ENCODE peak calls at places on chromosomes 12 and 14, in seven cellular contexts. H is HCT116, K is endothelial cell of umbilical vein, F is K562, W is GM12878, N is HepG2, B is H1. S is an unnamed sample.

GRCh38 chr14:21494902-21495762 is 16.0 kb downstream of the METTL3 start:
- DNase-seq in H (no peak), K (no peak), F (no peak), W (no peak), N (no peak), B (no peak), S (no peak)

GRCh38 chr14:99524091-99524661 is 43.0 kb downstream of the CCNK start:
- DNase-seq in H (no peak), K (peak; percentile 16), F (no peak), W (no peak), N (no peak), B (no peak), S (no peak)

GRCh38 chr12:116693259-116694227 is 44.3 kb downstream of the SPRING1 start:
- DNase-seq in H (no peak), K (no peak), F (peak; percentile 25), W (no peak), N (peak; percentile 36), B (no peak), S (no peak)

GRCh38 chr12:86600664-86601231 is 344.6 kb upstream of the MGAT4C start:
- DNase-seq in H (no peak), K (no peak), F (no peak), W (no peak), N (no peak), B (no peak), S (no peak)

GRCh38 chr12:42985506-42985905 is 396.0 kb upstream of the PRICKLE1 start:
- DNase-seq in H (no peak), K (no peak), F (no peak), W (no peak), N (no peak), B (peak; percentile 46), S (no peak)

GRCh38 chr12:104823985-104824441 is 134.1 kb downstream of the SLC41A2 start:
- DNase-seq in H (peak; percentile 22), K (no peak), F (no peak), W (no peak), N (no peak), B (no peak), S (no peak)

GRCh38 chr12:90253674-90254181 is 545.1 kb upstream of the ATP2B1 start:
- DNase-seq in H (peak; percentile 92), K (peak; percentile 90), F (no peak), W (peak; percentile 59), N (no peak), B (no peak), S (no peak)

GRCh38 chr12:47419500-47419899 is 286.3 kb downstream of the RPAP3 start:
- DNase-seq in H (no peak), K (no peak), F (no peak), W (no peak), N (no peak), B (no peak), S (no peak)

GRCh38 chr14:33062881-33063280 is 124.2 kb downstream of the NPAS3 start:
- DNase-seq in H (no peak), K (no peak), F (no peak), W (no peak), N (no peak), B (no peak), S (no peak)

GRCh38 chr12:130162771-130163460 is 652 bp downstream of the FZD10 start:
- DNase-seq in H (no peak), K (no peak), F (no peak), W (no peak), N (no peak), B (no peak), S (no peak)

GRCh38 chr12:49545815-49546214 is 7.0 kb downstream of the KCNH3 start:
- DNase-seq in H (no peak), K (no peak), F (no peak), W (no peak), N (no peak), B (no peak), S (no peak)

GRCh38 chr14:67487937-67488893 is at the start of gene TMEM229B:
- DNase-seq in H (no peak), K (no peak), F (no peak), W (peak; percentile 94), N (no peak), B (no peak), S (no peak)

GRCh38 chr12:62716866-62717477 is 218.0 kb downstream of the PPM1H start:
- DNase-seq in H (no peak), K (no peak), F (no peak), W (no peak), N (no peak), B (no peak), S (no peak)

GRCh38 chr12:119115296-119115905 is 63.3 kb upstream of the HSPB8 start:
- DNase-seq in H (peak; percentile 41), K (peak; percentile 43), F (peak; percentile 75), W (no peak), N (peak; percentile 38), B (no peak), S (peak; percentile 70)

GRCh38 chr14:76376878-76377523 is 1.1 kb downstream of the ESRRB start:
- DNase-seq in H (no peak), K (no peak), F (no peak), W (no peak), N (no peak), B (no peak), S (no peak)

GRCh38 chr14:76377675-76378074 is 1.7 kb downstream of the ESRRB start:
- DNase-seq in H (no peak), K (no peak), F (no peak), W (no peak), N (no peak), B (no peak), S (no peak)

GRCh38 chr14:76376001-76376404 is at the start of gene ESRRB:
- DNase-seq in H (peak; percentile 65), K (peak; percentile 9), F (no peak), W (no peak), N (no peak), B (peak; percentile 27), S (peak; percentile 58)

GRCh38 chr14:76375484-76375883 is 453 bp upstream of the ESRRB start:
- DNase-seq in H (peak; percentile 12), K (no peak), F (no peak), W (no peak), N (no peak), B (no peak), S (no peak)

DNA sequence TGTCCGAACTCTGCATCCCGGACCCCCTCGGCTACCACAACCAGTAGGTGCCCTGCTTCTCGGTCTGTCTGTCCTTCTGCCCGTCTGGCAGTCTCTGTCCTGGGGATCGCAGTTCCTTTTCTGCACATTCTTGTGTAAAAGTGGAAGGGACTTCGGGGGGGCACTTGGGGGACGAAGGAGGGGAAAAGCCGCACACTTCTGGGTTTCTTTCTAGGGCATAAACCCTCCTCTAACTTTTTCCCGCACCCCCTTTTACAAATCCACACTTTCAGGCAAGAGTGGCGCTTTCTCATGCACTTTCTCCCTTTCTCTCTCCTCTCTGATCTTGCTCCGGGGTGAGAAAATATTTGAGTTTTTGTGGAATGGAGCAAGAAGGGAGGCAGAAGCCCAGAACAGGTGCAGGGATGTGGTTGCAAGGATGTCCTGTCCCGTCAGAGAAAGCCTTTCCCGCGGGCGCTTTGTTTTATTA is 506 bp downstream of the ESRRB start:
- DNase-seq in H (no peak), K (no peak), F (no peak), W (no peak), N (no peak), B (no peak), S (no peak)
- TF ChIP-seq EZH2 in H (no peak), K (peak; percentile 57), F (no peak), W (peak; percentile 10), N (no peak), B (no peak), S (no peak)

DNA sequence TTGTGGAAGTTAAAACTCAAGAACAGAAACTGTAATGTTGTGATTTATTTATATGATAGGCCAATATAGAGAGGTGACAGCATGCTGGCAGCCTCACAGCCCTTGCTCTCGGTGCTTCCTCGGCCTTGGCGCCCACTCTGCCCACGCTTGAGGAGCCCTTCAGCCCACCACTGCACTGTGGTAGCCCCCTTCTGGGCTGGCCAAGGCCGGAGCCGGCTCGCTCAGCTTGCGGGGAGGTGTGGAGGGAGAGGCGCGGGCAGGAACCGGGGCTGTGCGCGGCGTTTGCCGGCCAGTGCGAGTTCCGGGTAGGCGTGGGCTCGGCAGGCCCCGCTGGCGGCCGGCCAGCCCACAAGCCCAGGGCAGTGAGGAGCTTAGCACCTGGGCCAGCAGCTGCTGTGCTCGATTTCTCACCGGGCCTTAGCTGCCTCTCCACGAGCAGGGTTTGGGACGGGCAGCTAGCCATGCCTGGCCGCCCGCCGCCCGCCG is 65.8 kb upstream of the SLC8A3 start:
- DNase-seq in H (no peak), K (peak; percentile 30), F (peak; percentile 8), W (no peak), N (peak; percentile 43), B (no peak), S (no peak)
- H3K9ac ChIP-seq in H (no peak overlapping the region), K (no peak overlapping the region), F (no peak overlapping the region), W (no peak overlapping the region), N (peak overlapping the region; percentile 65), B (peak overlapping the region; percentile 42), S (no peak overlapping the region)

GRCh38 chr12:13173537-13173936 is 23.0 kb upstream of the EMP1 start:
- DNase-seq in H (peak; percentile 72), K (peak; percentile 38), F (no peak), W (peak; percentile 80), N (no peak), B (no peak), S (no peak)

GRCh38 chr12:13176257-13176656 is 20.3 kb upstream of the EMP1 start:
- DNase-seq in H (no peak), K (no peak), F (no peak), W (no peak), N (no peak), B (no peak), S (no peak)

GRCh38 chr12:13177896-13178295 is 18.6 kb upstream of the EMP1 start:
- DNase-seq in H (no peak), K (no peak), F (no peak), W (no peak), N (no peak), B (no peak), S (no peak)

GRCh38 chr12:13177373-13177772 is 19.2 kb upstream of the EMP1 start:
- DNase-seq in H (no peak), K (no peak), F (no peak), W (no peak), N (no peak), B (no peak), S (no peak)

GRCh38 chr12:13175499-13175898 is 21.0 kb upstream of the EMP1 start:
- DNase-seq in H (no peak), K (no peak), F (no peak), W (no peak), N (no peak), B (no peak), S (no peak)
- TF ChIP-seq POLR2AphosphoS5 in H (peak; percentile 20), K (no peak), F (no peak), W (no peak), N (no peak), B (no peak), S (no peak)

GRCh38 chr12:26112703-26113147 is 12.1 kb downstream of the BHLHE41 start:
- DNase-seq in H (no peak), K (no peak), F (no peak), W (no peak), N (no peak), B (no peak), S (no peak)

GRCh38 chr12:26113853-26114719 is 10.8 kb downstream of the BHLHE41 start:
- DNase-seq in H (peak; percentile 78), K (peak; percentile 95), F (peak; percentile 97), W (no peak), N (peak; percentile 88), B (peak; percentile 63), S (peak; percentile 58)

GRCh38 chr12:26113194-26113654 is 11.6 kb downstream of the BHLHE41 start:
- DNase-seq in H (no peak), K (no peak), F (no peak), W (no peak), N (no peak), B (no peak), S (no peak)

GRCh38 chr12:26114720-26115406 is 10.0 kb downstream of the BHLHE41 start:
- DNase-seq in H (no peak), K (no peak), F (no peak), W (no peak), N (no peak), B (no peak), S (no peak)

GRCh38 chr12:26112232-26112631 is 12.6 kb downstream of the BHLHE41 start:
- DNase-seq in H (no peak), K (no peak), F (no peak), W (no peak), N (no peak), B (no peak), S (no peak)
- TF ChIP-seq EZH2 in H (no peak), K (no peak), F (no peak), W (no peak), N (no peak), B (no peak), S (no peak)